ENCODE peak calls at places on chromosomes 7 and 10, in six cellular contexts. P, S, Q, E, N and L are unnamed samples. For H3K36me3, the result is how much of the 10 kb centered on the place peaks cover.

GRCh38 chr10:70404906-70405824 is 1.2 kb downstream of the EIF4EBP2 start:
- DNase-seq in N (peak), Q (peak), S (peak), E (peak), P (peak), L (peak)

GRCh38 chr7:82264752-82265305 is 178.7 kb downstream of the CACNA2D1 start:
- DNase-seq in S (no peak), N (no peak), E (no peak), P (no peak), Q (no peak), L (no peak)

GRCh38 chr10:70593513-70593890 is 9.0 kb downstream of the PRF1 start:
- DNase-seq in P (no peak), S (no peak), N (no peak), Q (no peak), E (no peak), L (no peak)

GRCh38 chr10:101829561-101830315 is 11.5 kb upstream of the OGA start:
- DNase-seq in P (peak), E (peak), Q (peak), N (no peak), S (peak), L (peak)

GRCh38 chr10:133520193-133520738 is 6.9 kb upstream of the CYP2E1 start:
- DNase-seq in P (peak), N (no peak), Q (no peak), E (peak), S (peak), L (peak)

GRCh38 chr7:5203138-5203537 is 13.1 kb downstream of the WIPI2 start:
- DNase-seq in Q (no peak), P (no peak), E (no peak), N (no peak), S (peak), L (no peak)

GRCh38 chr10:31145986-31146385 is 114.3 kb upstream of the ZNF438 start:
- DNase-seq in Q (no peak), S (no peak), E (no peak), P (no peak), N (no peak), L (no peak)

GRCh38 chr10:7111089-7111488 is 299.7 kb downstream of the SFMBT2 start:
- DNase-seq in Q (no peak), E (no peak), S (no peak), N (no peak), P (no peak), L (no peak)

GRCh38 chr7:156942708-156943090 is 6.8 kb upstream of the NOM1 start:
- DNase-seq in E (no peak), Q (no peak), S (no peak), N (no peak), P (no peak), L (peak)

GRCh38 chr10:26367771-26368170 is 70.4 kb upstream of the APBB1IP start:
- DNase-seq in P (no peak), N (no peak), S (peak), E (peak), Q (peak), L (peak)

GRCh38 chr7:29145553-29146081 is 720 bp downstream of the CPVL start:
- DNase-seq in P (no peak), Q (no peak), S (no peak), N (no peak), E (peak), L (peak)

GRCh38 chr7:30510124-30511074 is 5.8 kb upstream of the GGCT start:
- DNase-seq in N (peak), P (no peak), Q (peak), E (peak), S (peak), L (peak)

GRCh38 chr7:39054731-39055130 is 77.0 kb downstream of the POU6F2 start:
- DNase-seq in N (peak), P (no peak), E (no peak), Q (no peak), S (no peak), L (no peak)

GRCh38 chr10:132342553-132342952 is 10.6 kb downstream of the LRRC27 start:
- DNase-seq in N (no peak), E (no peak), S (no peak), Q (no peak), P (no peak), L (no peak)

GRCh38 chr7:85162743-85163142 is 24.1 kb downstream of the SEMA3D start:
- DNase-seq in N (no peak), Q (no peak), P (no peak), S (no peak), E (no peak), L (no peak)

GRCh38 chr7:20744913-20745587 is 41.6 kb downstream of the SP8 start:
- DNase-seq in Q (peak), E (no peak), S (no peak), P (no peak), N (peak), L (peak)

GRCh38 chr10:5461914-5462840 is 37.2 kb downstream of the CALML5 start:
- DNase-seq in Q (no peak), P (no peak), S (peak), E (no peak), N (no peak), L (no peak)

GRCh38 chr10:7054915-7055314 is 355.9 kb downstream of the SFMBT2 start:
- DNase-seq in E (peak), N (no peak), Q (no peak), P (no peak), S (no peak), L (peak)

GRCh38 chr7:49596701-49597491 is 176.5 kb upstream of the VWC2 start:
- DNase-seq in N (no peak), P (no peak), Q (no peak), S (no peak), E (no peak), L (no peak)

GRCh38 chr10:132143162-132143561 is 43.6 kb upstream of the DPYSL4 start:
- DNase-seq in Q (no peak), E (peak), P (no peak), S (no peak), N (no peak), L (peak)

GRCh38 chr7:20217193-20217948 is at the start of gene MACC1:
- DNase-seq in E (peak), S (peak), Q (peak), P (no peak), N (peak), L (no peak)

GRCh38 chr7:108358553-108358952 is 97.7 kb downstream of the NRCAM start:
- DNase-seq in P (no peak), E (no peak), N (peak), Q (peak), S (no peak), L (no peak)

GRCh38 chr10:100345570-100346330 is 1.3 kb upstream of the SCD start:
- DNase-seq in P (no peak), Q (no peak), S (no peak), N (peak), E (peak), L (no peak)

GRCh38 chr10:3802526-3803002 is 17.6 kb upstream of the KLF6 start:
- DNase-seq in N (no peak), E (no peak), Q (no peak), S (no peak), P (no peak), L (no peak)

GRCh38 chr10:77949167-77949566 is 22.6 kb upstream of the DLG5 start:
- DNase-seq in S (peak), E (peak), Q (peak), P (no peak), N (peak), L (peak)

GRCh38 chr7:74027683-74028320 is at the start of gene ELN:
- DNase-seq in E (peak), P (peak), N (no peak), Q (peak), S (peak), L (peak)

GRCh38 chr10:132878730-132879407 is 63.5 kb downstream of the CFAP46 start:
- DNase-seq in P (peak), S (no peak), E (no peak), N (no peak), Q (no peak), L (peak)

GRCh38 chr7:2709553-2710165 is 21.7 kb downstream of the AMZ1 start:
- DNase-seq in P (no peak), N (no peak), E (peak), S (peak), Q (peak), L (peak)

GRCh38 chr10:103630156-103630555 is 136.7 kb downstream of the NEURL1 start:
- DNase-seq in Q (no peak), S (no peak), E (no peak), P (peak), N (no peak), L (no peak)

GRCh38 chr7:36360244-36360643 is 29.4 kb upstream of the ANLN start:
- DNase-seq in Q (no peak), P (no peak), E (peak), S (no peak), N (no peak), L (peak)

GRCh38 chr7:94396044-94396443 is 1.3 kb downstream of the COL1A2 start:
- DNase-seq in N (no peak), Q (peak), S (no peak), E (peak), P (no peak), L (no peak)

GRCh38 chr7:41029072-41029492 is 673.8 kb downstream of the INHBA start:
- DNase-seq in S (peak), E (no peak), Q (peak), P (no peak), N (peak), L (no peak)

GRCh38 chr10:127275793-127276415 is 79.5 kb upstream of the INSYN2A start:
- DNase-seq in E (no peak), P (no peak), N (no peak), S (peak), Q (no peak), L (no peak)

GRCh38 chr10:61919646-61920215 is 18.2 kb downstream of the ARID5B start:
- DNase-seq in P (no peak), N (no peak), Q (no peak), E (no peak), S (no peak), L (no peak)

GRCh38 chr10:10989669-10990068 is 28.0 kb upstream of the CELF2 start:
- DNase-seq in Q (no peak), P (no peak), S (no peak), E (no peak), N (no peak), L (no peak)

GRCh38 chr7:131068604-131069021 is 259.1 kb upstream of the MKLN1 start:
- DNase-seq in E (peak), P (no peak), N (no peak), S (no peak), Q (no peak), L (no peak)

GRCh38 chr10:74750848-74751274 is 75.5 kb upstream of the KAT6B start:
- DNase-seq in P (no peak), E (no peak), N (no peak), S (no peak), Q (no peak), L (no peak)

GRCh38 chr10:102745157-102745556 is 1.4 kb downstream of the WBP1L start:
- DNase-seq in N (no peak), P (no peak), S (no peak), Q (no peak), E (no peak), L (no peak)

GRCh38 chr7:64999165-65000004 is 7.1 kb downstream of the ERV3-1 start:
- DNase-seq in Q (peak), S (peak), N (peak), E (no peak), P (no peak), L (no peak)
- H3K36me3 ChIP-seq in Q (under half), S (under half), N (half or more), E (under half), P (under half), L (under half)

DNA sequence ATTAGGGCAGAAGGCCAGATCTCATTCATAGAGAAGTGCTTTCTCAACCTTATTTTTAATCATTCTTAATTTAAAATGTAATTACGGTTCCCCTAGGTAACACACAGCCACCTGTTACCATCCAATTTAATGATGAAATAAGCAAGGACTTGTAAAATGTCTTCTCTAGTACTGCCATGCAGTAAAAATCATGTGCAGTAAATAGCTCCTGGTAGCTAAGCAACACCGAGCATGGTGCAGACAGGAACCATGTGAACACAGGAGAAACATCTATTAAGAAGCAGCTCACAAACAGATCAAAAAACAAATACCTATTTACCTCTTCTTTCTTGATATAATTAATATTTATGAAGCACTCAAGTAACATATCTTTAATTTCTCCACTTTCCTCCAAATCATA is 15.1 kb downstream of the NCAPG2 start:
- DNase-seq in S (no peak), P (no peak), N (no peak), Q (no peak), E (no peak), L (no peak)
- H3K36me3 ChIP-seq in S (under half), P (under half), N (under half), Q (under half), E (under half), L (under half)

GRCh38 chr7:148729984-148730733 is 31.5 kb downstream of the CUL1 start:
- DNase-seq in S (no peak), Q (no peak), N (no peak), P (no peak), E (no peak), L (no peak)
- H3K36me3 ChIP-seq in S (under half), Q (under half), N (under half), P (under half), E (under half), L (under half)

GRCh38 chr7:142798451-142799438 is 28.0 kb downstream of the PRSS2 start:
- DNase-seq in E (no peak), S (no peak), Q (no peak), N (peak), P (no peak), L (no peak)

GRCh38 chr7:142799483-142799882 is 28.7 kb downstream of the PRSS2 start:
- DNase-seq in S (no peak), E (no peak), Q (no peak), P (no peak), N (peak), L (no peak)

GRCh38 chr7:142800699-142801260 is 30.0 kb downstream of the PRSS2 start:
- DNase-seq in Q (no peak), P (no peak), E (no peak), N (no peak), S (no peak), L (no peak)

GRCh38 chr7:142801601-142802295 is 31.0 kb downstream of the PRSS2 start:
- DNase-seq in S (no peak), E (no peak), Q (no peak), P (no peak), N (peak), L (no peak)

DNA sequence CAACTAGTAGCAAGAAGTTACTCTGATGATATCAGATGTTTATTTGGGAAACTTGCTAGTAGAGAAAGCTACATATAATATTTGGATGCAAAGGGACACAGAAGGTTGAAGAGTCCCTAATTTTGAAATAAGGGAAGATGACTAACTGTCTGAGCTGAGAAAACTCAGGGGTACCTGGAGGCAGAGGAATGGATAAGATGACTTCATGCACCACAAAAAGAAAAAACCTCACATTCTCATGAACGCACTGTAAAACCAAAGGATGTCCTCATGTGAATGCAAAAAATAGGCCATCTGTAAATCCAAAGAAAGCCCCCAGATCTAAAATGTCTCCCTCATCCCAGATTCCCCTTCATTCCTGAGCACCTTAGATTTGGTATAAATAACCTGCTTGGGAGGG is 29.3 kb downstream of the PRSS2 start:
- DNase-seq in S (no peak), P (no peak), Q (no peak), N (no peak), E (no peak), L (no peak)
- H3K36me3 ChIP-seq in S (under half), P (under half), Q (under half), N (under half), E (under half), L (under half)

DNA sequence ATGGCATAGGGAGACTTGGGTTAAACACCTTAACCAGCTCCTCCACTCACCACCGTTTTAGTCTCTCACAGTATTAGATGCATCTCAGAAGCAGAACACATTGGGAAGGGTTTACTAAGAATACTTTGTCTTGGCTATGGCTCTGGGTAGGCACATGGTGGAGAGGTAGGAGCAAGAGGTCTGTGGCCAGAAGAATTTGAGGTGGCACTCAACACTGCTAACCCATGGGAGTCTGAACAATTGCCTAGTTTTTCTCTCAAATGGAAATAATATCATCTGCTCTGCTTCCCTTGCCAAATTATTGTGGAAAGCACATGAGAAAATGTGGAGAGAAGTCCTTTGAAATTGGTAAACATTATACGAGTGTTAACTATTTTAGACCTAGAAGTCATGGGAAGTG is 214.3 kb downstream of the SKAP2 start:
- DNase-seq in Q (no peak), E (no peak), S (no peak), P (no peak), N (no peak), L (no peak)
- H3K36me3 ChIP-seq in Q (under half), E (under half), S (under half), P (under half), N (under half), L (under half)

GRCh38 chr10:118687472-118687871 is 67.3 kb downstream of the CACUL1 start:
- DNase-seq in E (no peak), P (no peak), Q (no peak), S (no peak), N (no peak), L (no peak)
- H3K36me3 ChIP-seq in E (under half), P (under half), Q (under half), S (under half), N (under half), L (under half)